ENCODE peak calls at places on chromosomes 2 and 18, in four cellular contexts. W is Peyer's patch, S is upper lobe of right lung, L is fibroblast of lung. R is an unnamed sample.

GRCh38 chr2:204340511-204340910 is 204.8 kb upstream of the PARD3B start:
- DNase-seq in W (no peak), S (no peak), L (peak), R (no peak)

GRCh38 chr18:7844017-7844416 is 276.9 kb downstream of the PTPRM start:
- DNase-seq in W (no peak), S (no peak), L (peak), R (no peak)

GRCh38 chr2:133072837-133073694 is 403.1 kb upstream of the LYPD1 start:
- DNase-seq in W (no peak), S (no peak), L (no peak), R (no peak)

GRCh38 chr18:3972291-3972985 is 482.7 kb downstream of the DLGAP1 start:
- DNase-seq in W (no peak), S (no peak), L (no peak), R (no peak)

GRCh38 chr18:79542876-79543750 is 136.5 kb upstream of the CTDP1 start:
- DNase-seq in W (peak), S (peak), L (no peak), R (no peak)

GRCh38 chr2:25851740-25852503 is 26.4 kb downstream of the ASXL2 start:
- DNase-seq in W (no peak), S (no peak), L (peak), R (peak)

GRCh38 chr2:120445431-120446143 is 99.7 kb downstream of the INHBB start:
- DNase-seq in W (no peak), S (no peak), L (no peak), R (no peak)

GRCh38 chr18:74146756-74147155 is 878 bp downstream of the FBXO15 start:
- DNase-seq in W (no peak), S (no peak), L (peak), R (no peak)

GRCh38 chr2:238439093-238439849 is 12.5 kb downstream of the ASB1 start:
- DNase-seq in W (no peak), S (no peak), L (peak), R (no peak)

GRCh38 chr2:70560040-70560439 is 6.4 kb upstream of the TGFA start:
- DNase-seq in W (no peak), S (no peak), L (no peak), R (no peak)

GRCh38 chr2:58667137-58667774 is 426.1 kb upstream of the FANCL start:
- DNase-seq in W (no peak), S (no peak), L (no peak), R (no peak)

GRCh38 chr2:11051280-11051679 is 104.0 kb upstream of the SLC66A3 start:
- DNase-seq in W (no peak), S (no peak), L (no peak), R (no peak)

GRCh38 chr2:227783404-227784138 is 30.1 kb upstream of the CCL20 start:
- DNase-seq in W (no peak), S (no peak), L (no peak), R (no peak)

GRCh38 chr18:58004317-58004716 is 39.7 kb upstream of the NEDD4L start:
- DNase-seq in W (no peak), S (no peak), L (peak), R (no peak)

GRCh38 chr2:69184224-69184623 is 171.2 kb downstream of the ANTXR1 start:
- DNase-seq in W (no peak), S (no peak), L (no peak), R (no peak)

GRCh38 chr18:68660355-68661183 is 54.3 kb downstream of the TMX3 start:
- DNase-seq in W (no peak), S (no peak), L (peak), R (peak)

GRCh38 chr2:173914055-173914922 is 50.9 kb downstream of the SP3 start:
- DNase-seq in W (no peak), S (no peak), L (no peak), R (peak)

GRCh38 chr2:170643346-170643745 is 71.8 kb upstream of the SP5 start:
- DNase-seq in W (no peak), S (no peak), L (no peak), R (no peak)

GRCh38 chr2:120305296-120305695 is 40.6 kb upstream of the INHBB start:
- DNase-seq in W (peak), S (no peak), L (peak), R (peak)

GRCh38 chr2:74201596-74201995 is 3.2 kb downstream of the MTHFD2 start:
- DNase-seq in W (no peak), S (no peak), L (peak), R (no peak)

GRCh38 chr2:219299372-219299760 is 9.8 kb downstream of the PTPRN start:
- DNase-seq in W (no peak), S (no peak), L (no peak), R (no peak)

GRCh38 chr18:12841070-12841469 is 43.0 kb downstream of the PTPN2 start:
- DNase-seq in W (no peak), S (no peak), L (no peak), R (no peak)

GRCh38 chr2:10352361-10352760 is 49.7 kb downstream of the HPCAL1 start:
- DNase-seq in W (no peak), S (no peak), L (no peak), R (no peak)

GRCh38 chr2:120763516-120763915 is 27.8 kb downstream of the GLI2 start:
- DNase-seq in W (peak), S (peak), L (peak), R (no peak)

GRCh38 chr2:232549655-232550350 is 554 bp downstream of the TIGD1 start:
- DNase-seq in W (no peak), S (no peak), L (no peak), R (no peak)

GRCh38 chr2:204051476-204051875 is 114.9 kb downstream of the ICOS start:
- DNase-seq in W (no peak), S (no peak), L (no peak), R (no peak)

DNA sequence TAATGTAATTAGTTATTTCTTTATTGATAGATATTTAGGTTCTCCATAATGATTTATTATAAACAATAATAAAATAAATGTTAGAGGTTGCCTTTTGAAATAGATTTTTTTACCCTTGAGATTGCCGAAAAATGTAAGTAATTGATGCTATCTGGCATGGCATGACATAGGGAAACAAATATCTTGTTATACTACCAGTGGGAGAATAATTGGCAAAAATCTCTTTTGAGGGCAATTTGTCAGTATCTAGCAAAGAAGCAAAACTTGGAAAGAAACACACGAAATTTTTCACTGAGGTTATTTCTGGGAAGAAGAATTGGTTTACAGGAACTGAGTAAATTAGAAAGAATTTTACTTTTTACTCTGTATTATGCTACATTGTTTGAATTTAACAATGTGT is 547.2 kb upstream of the SETBP1 start:
- DNase-seq in W (no peak), S (no peak), L (no peak), R (no peak)
- TF ChIP-seq CTCF in W (no peak), S (no peak), L (no peak), R (no peak)

DNA sequence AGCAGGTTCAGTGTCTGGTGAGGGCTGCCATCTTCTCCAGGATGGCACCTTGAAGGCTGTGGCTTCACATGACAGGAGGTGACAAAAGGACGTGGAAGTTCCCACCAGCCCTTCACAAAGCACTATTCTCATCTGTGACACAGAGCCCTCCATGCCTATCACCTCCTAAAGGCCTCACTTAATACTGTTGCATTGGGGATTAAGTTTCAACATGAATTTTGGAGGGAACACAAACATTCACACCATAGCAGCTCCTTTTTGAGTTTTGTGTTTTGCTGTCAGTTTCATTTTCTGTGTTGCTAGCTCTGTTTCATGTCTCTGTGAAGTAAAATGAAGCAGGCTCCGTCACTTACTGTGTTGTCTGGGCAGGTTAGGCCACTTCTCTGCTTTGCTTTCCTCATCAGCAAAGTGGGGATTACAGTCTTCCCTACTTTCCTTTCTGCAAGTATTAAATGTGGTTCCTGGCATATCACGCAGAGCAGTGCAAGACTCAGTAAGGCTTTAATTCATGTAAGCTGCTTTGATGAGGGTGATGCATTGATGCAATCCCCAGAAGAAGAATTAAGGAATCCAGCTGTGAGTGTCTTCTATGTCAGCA is 31.6 kb downstream of the LIMS1 start:
- DNase-seq in W (no peak), S (no peak), L (no peak), R (no peak)
- H3K4me3 ChIP-seq in W (no peak), S (no peak), L (no peak), R (no peak)

DNA sequence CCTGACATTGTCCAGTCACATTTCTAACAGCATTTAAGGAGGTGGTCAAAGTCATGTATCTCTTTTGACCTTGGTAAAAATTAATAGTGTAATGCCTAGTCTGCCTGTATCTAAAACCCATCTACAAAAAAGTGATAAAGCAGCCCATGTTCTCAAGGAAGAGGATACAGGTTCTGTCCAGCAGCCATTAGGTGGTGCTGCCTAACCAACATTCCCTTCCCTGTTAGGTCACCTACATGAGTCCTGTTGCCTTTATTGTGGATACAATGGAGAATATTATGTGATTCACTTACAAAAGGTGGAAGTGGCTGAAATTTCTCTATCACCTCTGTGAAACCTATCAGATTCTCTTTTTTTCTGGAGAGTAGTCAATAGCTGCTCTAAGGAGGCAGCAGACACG is 52.5 kb downstream of the AQP4 start:
- DNase-seq in W (peak), S (no peak), L (no peak), R (peak)
- TF ChIP-seq CTCF in W (peak), S (peak), L (no peak), R (peak)

GRCh38 chr2:127044165-127044718 is 62.7 kb downstream of the BIN1 start:
- DNase-seq in W (peak), S (no peak), L (no peak), R (no peak)
- H3K4me3 ChIP-seq in W (no peak), S (no peak), L (no peak), R (no peak)

GRCh38 chr18:77141401-77142118 is 9.0 kb upstream of the MBP start:
- DNase-seq in W (no peak), S (peak), L (no peak), R (no peak)
- TF ChIP-seq CTCF in W (no peak), S (peak), L (no peak), R (no peak)

GRCh38 chr2:241112592-241112991 is 10.5 kb upstream of the MTERF4 start:
- DNase-seq in W (peak), S (no peak), L (no peak), R (no peak)
- H3K4me3 ChIP-seq in W (no peak), S (no peak), L (no peak), R (no peak)

DNA sequence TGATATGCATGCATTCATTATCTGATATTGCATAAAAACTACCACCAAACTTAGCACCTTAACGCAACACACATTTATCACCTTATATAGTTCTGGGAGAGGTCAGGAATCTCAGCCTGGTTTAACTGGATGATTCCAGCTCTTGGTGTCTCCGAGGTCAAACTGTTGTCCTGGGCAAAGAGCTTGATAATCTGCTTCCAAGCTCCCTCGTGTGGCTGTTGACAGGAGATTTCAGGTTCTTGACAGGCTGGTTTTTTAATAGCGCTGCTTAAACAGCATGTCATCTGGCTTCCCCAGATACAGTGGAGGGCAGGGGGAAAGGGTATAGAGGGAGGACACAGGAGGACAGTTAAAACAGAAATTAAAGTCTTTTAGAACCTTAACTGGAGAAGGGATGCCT is 785.0 kb downstream of the CNTNAP5 start:
- DNase-seq in W (peak), S (no peak), L (peak), R (peak)
- TF ChIP-seq CTCF in W (peak), S (no peak), L (no peak), R (peak)

GRCh38 chr2:86216577-86217555 is 17.6 kb downstream of the MRPL35 start:
- DNase-seq in W (peak), S (no peak), L (no peak), R (no peak)
- H3K4me3 ChIP-seq in W (no peak), S (no peak), L (no peak), R (no peak)

GRCh38 chr18:63518178-63519012 is 23.8 kb upstream of the SERPINB12 start:
- DNase-seq in W (peak), S (no peak), L (peak), R (peak)

GRCh38 chr18:63514326-63514725 is 27.8 kb upstream of the SERPINB12 start:
- DNase-seq in W (no peak), S (no peak), L (no peak), R (no peak)

GRCh38 chr18:63515799-63516198 is 26.4 kb upstream of the SERPINB12 start:
- DNase-seq in W (no peak), S (no peak), L (no peak), R (no peak)

GRCh38 chr18:63511285-63511684 is 30.9 kb upstream of the SERPINB12 start:
- DNase-seq in W (no peak), S (no peak), L (peak), R (peak)

DNA sequence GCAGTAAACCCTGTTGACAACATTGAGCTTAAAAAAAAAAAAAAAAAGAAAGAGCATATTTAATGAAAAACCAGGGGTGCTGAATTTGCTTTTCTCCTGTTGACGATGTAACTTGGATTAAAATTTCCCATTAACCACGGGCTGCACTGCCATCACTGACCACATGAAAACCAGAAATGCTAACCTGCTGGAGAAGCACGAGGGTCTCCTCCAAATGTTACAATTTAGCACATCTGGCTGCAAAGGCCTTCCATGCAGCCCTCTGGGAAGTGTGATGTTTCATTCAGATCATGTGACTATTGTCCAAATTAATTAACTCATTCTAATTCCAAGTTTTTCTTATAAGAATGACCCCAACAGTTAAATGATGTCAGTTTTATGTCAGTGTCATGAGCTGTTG is 26.9 kb upstream of the SERPINB12 start:
- DNase-seq in W (no peak), S (no peak), L (no peak), R (no peak)
- TF ChIP-seq CTCF in W (no peak), S (no peak), L (peak), R (peak)

R was measured in LNCaP clone FGC.